ENCODE peak calls at places on chromosomes 11 and 22, in six cellular contexts. Y is T-helper 1 cell, K is HTR-8/SVneo, A is epithelial cell of proximal tubule, R is non-pigmented ciliary epithelial cell, D is coronary artery. H is an unnamed sample.

GRCh38 chr11:73294604-73295003 is 13.5 kb upstream of the ARHGEF17 start:
- DNase-seq in Y (no peak), K (no peak), A (no peak), R (no peak), D (no peak), H (no peak)

GRCh38 chr11:27663294-27663693 is 37.0 kb downstream of the BDNF start:
- DNase-seq in Y (no peak), K (no peak), A (no peak), R (no peak), D (no peak), H (no peak)

GRCh38 chr11:120205596-120206161 is 5.2 kb upstream of the OAF start:
- DNase-seq in Y (no peak), K (peak; percentile 39), A (peak; percentile 80), R (no peak), D (no peak), H (peak; percentile 67)

GRCh38 chr11:117519590-117519989 is 191.9 kb downstream of the CEP164 start:
- DNase-seq in Y (no peak), K (no peak), A (peak; percentile 66), R (no peak), D (no peak), H (peak; percentile 59)

GRCh38 chr11:105588001-105588400 is 21.9 kb upstream of the GRIA4 start:
- DNase-seq in Y (no peak), K (peak; percentile 23), A (no peak), R (peak; percentile 37), D (no peak), H (peak; percentile 21)

GRCh38 chr11:6298605-6299004 is 21.7 kb downstream of the CAVIN3 start:
- DNase-seq in Y (no peak), K (peak; percentile 55), A (no peak), R (no peak), D (no peak), H (no peak)

GRCh38 chr22:20584872-20585639 is 77.6 kb downstream of the MED15 start:
- DNase-seq in Y (no peak), K (no peak), A (no peak), R (no peak), D (no peak), H (no peak)

GRCh38 chr11:8765294-8765693 is 82.7 kb downstream of the RPL27A start:
- DNase-seq in Y (no peak), K (peak; percentile 30), A (peak; percentile 27), R (no peak), D (no peak), H (no peak)

GRCh38 chr11:68140496-68141246 is 19.5 kb upstream of the CHKA start:
- DNase-seq in Y (no peak), K (no peak), A (no peak), R (no peak), D (no peak), H (no peak)

GRCh38 chr22:42863349-42863911 is 6.4 kb upstream of the ARFGAP3 start:
- DNase-seq in Y (no peak), K (peak; percentile 40), A (peak; percentile 56), R (peak; percentile 84), D (no peak), H (peak; percentile 84)

GRCh38 chr11:73633999-73634398 is 12.4 kb upstream of the PLEKHB1 start:
- DNase-seq in Y (no peak), K (no peak), A (no peak), R (no peak), D (no peak), H (no peak)

GRCh38 chr11:117180661-117181585 is 2.4 kb downstream of the SIDT2 start:
- DNase-seq in Y (peak; percentile 54), K (no peak), A (no peak), R (no peak), D (peak; percentile 79), H (no peak)

GRCh38 chr11:34667810-34668582 is 47.1 kb downstream of the EHF start:
- DNase-seq in Y (no peak), K (no peak), A (no peak), R (no peak), D (no peak), H (no peak)

GRCh38 chr22:20580179-20580578 is 72.8 kb downstream of the MED15 start:
- DNase-seq in Y (no peak), K (no peak), A (no peak), R (no peak), D (no peak), H (no peak)

GRCh38 chr11:108654994-108655631 is 9.8 kb upstream of the DDX10 start:
- DNase-seq in Y (no peak), K (peak; percentile 58), A (no peak), R (no peak), D (no peak), H (no peak)

GRCh38 chr11:64609436-64610047 is 18.5 kb downstream of the SLC22A12 start:
- DNase-seq in Y (no peak), K (peak; percentile 13), A (no peak), R (no peak), D (no peak), H (no peak)

GRCh38 chr22:39021552-39022250 is 774 bp downstream of the APOBEC3D start:
- DNase-seq in Y (no peak), K (no peak), A (no peak), R (no peak), D (no peak), H (no peak)

GRCh38 chr11:132256621-132257227 is 886.3 kb downstream of the NTM start:
- DNase-seq in Y (no peak), K (no peak), A (no peak), R (no peak), D (no peak), H (no peak)

GRCh38 chr11:57460017-57460755 is at the start of gene RTN4RL2:
- DNase-seq in Y (no peak), K (peak; percentile 63), A (no peak), R (no peak), D (no peak), H (no peak)

GRCh38 chr22:29747832-29748231 is 19.0 kb downstream of the ZMAT5 start:
- DNase-seq in Y (no peak), K (no peak), A (no peak), R (no peak), D (no peak), H (no peak)

GRCh38 chr22:39144101-39144815 is 8.2 kb downstream of the CBX7 start:
- DNase-seq in Y (peak; percentile 50), K (no peak), A (no peak), R (no peak), D (no peak), H (no peak)

GRCh38 chr11:66335531-66336233 is 552 bp downstream of the RIN1 start:
- DNase-seq in Y (no peak), K (peak; percentile 71), A (no peak), R (no peak), D (peak; percentile 79), H (no peak)

GRCh38 chr22:31097941-31098632 is 9.3 kb downstream of the SELENOM start:
- DNase-seq in Y (no peak), K (no peak), A (no peak), R (no peak), D (peak; percentile 52), H (no peak)

GRCh38 chr11:10866893-10867331 is 9.1 kb upstream of the ZBED5 start:
- DNase-seq in Y (no peak), K (no peak), A (no peak), R (peak; percentile 68), D (no peak), H (peak; percentile 57)

GRCh38 chr22:50209893-50210292 is 9.1 kb downstream of the SELENOO start:
- DNase-seq in Y (peak; percentile 70), K (peak; percentile 53), A (no peak), R (peak; percentile 9), D (no peak), H (no peak)

GRCh38 chr11:48088682-48089050 is 108.3 kb downstream of the PTPRJ start:
- DNase-seq in Y (no peak), K (no peak), A (no peak), R (no peak), D (no peak), H (no peak)

GRCh38 chr11:109993786-109994185 is 99.4 kb upstream of the ZC3H12C start:
- DNase-seq in Y (no peak), K (no peak), A (no peak), R (no peak), D (no peak), H (no peak)

GRCh38 chr11:7527029-7527428 is 13.2 kb downstream of the PPFIBP2 start:
- DNase-seq in Y (peak; percentile 29), K (no peak), A (no peak), R (no peak), D (no peak), H (no peak)

GRCh38 chr11:116750070-116750718 is 22.6 kb downstream of the BUD13 start:
- DNase-seq in Y (no peak), K (no peak), A (no peak), R (no peak), D (no peak), H (no peak)

GRCh38 chr11:117618956-117619355 is 178.1 kb downstream of the DSCAML1 start:
- DNase-seq in Y (no peak), K (no peak), A (no peak), R (no peak), D (no peak), H (no peak)

GRCh38 chr22:38951734-38952133 is 5.7 kb upstream of the APOBEC3A start:
- DNase-seq in Y (no peak), K (no peak), A (no peak), R (no peak), D (no peak), H (no peak)

GRCh38 chr22:43439368-43440102 is 27.7 kb downstream of the MPPED1 start:
- DNase-seq in Y (no peak), K (no peak), A (no peak), R (no peak), D (peak; percentile 43), H (no peak)

GRCh38 chr11:45343988-45344387 is 57.8 kb upstream of the SYT13 start:
- DNase-seq in Y (no peak), K (no peak), A (no peak), R (no peak), D (no peak), H (no peak)

GRCh38 chr11:65111537-65112225 is at the start of gene TM7SF2:
- DNase-seq in Y (peak; percentile 95), K (peak; percentile 93), A (no peak), R (no peak), D (peak; percentile 93), H (no peak)

GRCh38 chr22:36077261-36077660 is 48.6 kb upstream of the RBFOX2 start:
- DNase-seq in Y (no peak), K (no peak), A (no peak), R (no peak), D (no peak), H (no peak)

GRCh38 chr11:18081551-18081950 is 24.3 kb downstream of the SAAL1 start:
- DNase-seq in Y (no peak), K (no peak), A (no peak), R (no peak), D (no peak), H (no peak)

GRCh38 chr11:62796281-62796680 is 4.5 kb upstream of the TMEM223 start:
- DNase-seq in Y (no peak), K (no peak), A (no peak), R (no peak), D (no peak), H (no peak)